ENCODE peak calls at places on chromosomes 7 and 10, in nine cellular contexts. W, A, T, M, Y, S, G, E and J are unnamed samples.

GRCh38 chr7:80428161-80429054 is 83.5 kb downstream of the GNAT3 start:
- DNase-seq in W (peak; percentile 24), A (no peak), T (peak; percentile 28), M (peak; percentile 79), Y (no peak), S (no peak), G (no peak), E (peak; percentile 34), J (peak; percentile 85)

GRCh38 chr10:3783721-3784432 is 1.1 kb downstream of the KLF6 start:
- DNase-seq in W (peak; percentile 84), A (no peak), T (peak; percentile 75), M (peak; percentile 84), Y (peak; percentile 74), S (peak; percentile 72), G (peak; percentile 69), E (peak; percentile 78), J (peak; percentile 64)

GRCh38 chr7:133290041-133290440 is 37.2 kb downstream of the EXOC4 start:
- DNase-seq in W (no peak), A (no peak), T (no peak), M (no peak), Y (no peak), S (no peak), G (no peak), E (no peak), J (no peak)

GRCh38 chr10:8137726-8138125 is 83.2 kb downstream of the GATA3 start:
- DNase-seq in W (peak; percentile 48), A (no peak), T (no peak), M (no peak), Y (no peak), S (no peak), G (no peak), E (no peak), J (no peak)

GRCh38 chr7:141486959-141487358 is 64.3 kb upstream of the AGK start:
- DNase-seq in W (no peak), A (no peak), T (no peak), M (no peak), Y (no peak), S (no peak), G (no peak), E (no peak), J (no peak)

GRCh38 chr7:112452102-112452888 is 2.0 kb downstream of the IFRD1 start:
- DNase-seq in W (peak; percentile 21), A (no peak), T (peak; percentile 81), M (peak; percentile 24), Y (peak; percentile 29), S (peak; percentile 35), G (peak; percentile 38), E (peak; percentile 56), J (peak; percentile 50)

GRCh38 chr7:134186801-134187200 is 59.7 kb downstream of the LRGUK start:
- DNase-seq in W (no peak), A (no peak), T (no peak), M (no peak), Y (no peak), S (no peak), G (no peak), E (no peak), J (no peak)

GRCh38 chr7:880450-880849 is 4.1 kb downstream of the GET4 start:
- DNase-seq in W (no peak), A (peak; percentile 69), T (no peak), M (no peak), Y (no peak), S (no peak), G (no peak), E (no peak), J (no peak)

GRCh38 chr10:77363197-77363596 is 274.4 kb downstream of the KCNMA1 start:
- DNase-seq in W (no peak), A (no peak), T (no peak), M (no peak), Y (no peak), S (no peak), G (no peak), E (no peak), J (no peak)

GRCh38 chr7:95357623-95358022 is 33.3 kb upstream of the PON1 start:
- DNase-seq in W (no peak), A (no peak), T (no peak), M (no peak), Y (no peak), S (no peak), G (no peak), E (no peak), J (no peak)

GRCh38 chr7:97025983-97026704 is 1.5 kb upstream of the DLX5 start:
- DNase-seq in W (no peak), A (peak; percentile 71), T (no peak), M (no peak), Y (no peak), S (no peak), G (no peak), E (no peak), J (no peak)

GRCh38 chr7:95933618-95934017 is 161.3 kb downstream of the DYNC1I1 start:
- DNase-seq in W (no peak), A (no peak), T (no peak), M (no peak), Y (no peak), S (no peak), G (no peak), E (no peak), J (no peak)

GRCh38 chr7:39127058-39127457 is 149.3 kb downstream of the POU6F2 start:
- DNase-seq in W (no peak), A (no peak), T (no peak), M (no peak), Y (no peak), S (no peak), G (no peak), E (no peak), J (no peak)

DNA sequence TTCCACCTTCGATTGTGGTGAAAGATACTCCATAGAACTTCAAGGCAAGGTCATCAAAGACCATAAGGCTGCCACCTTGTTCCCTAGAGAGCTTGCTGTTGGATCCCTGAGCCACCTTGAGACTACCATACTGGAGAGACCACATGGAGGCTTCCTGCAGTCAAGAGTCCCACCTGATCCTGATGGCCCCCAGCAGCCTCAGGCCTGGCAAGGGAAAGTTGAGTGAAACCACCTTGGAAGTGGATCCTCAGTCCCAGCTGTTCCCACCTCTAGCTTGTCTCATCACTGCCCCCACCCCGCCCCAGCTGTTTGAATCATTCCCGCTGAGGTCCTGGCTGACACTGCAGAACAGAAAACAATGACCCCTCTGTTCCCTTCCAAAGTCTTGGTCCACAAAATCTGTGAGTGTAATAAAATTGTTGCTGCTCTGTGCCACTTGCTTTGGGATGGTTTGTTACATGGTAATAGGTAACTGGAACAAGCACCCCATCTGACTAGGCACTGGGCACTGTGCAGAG is 32.0 kb downstream of the PRLHR start:
- DNase-seq in W (no peak), A (no peak), T (no peak), M (no peak), Y (no peak), S (no peak), G (no peak), E (no peak), J (no peak)
- TF ChIP-seq POLR2A in W (no peak), A (no peak), T (no peak), M (no peak), Y (no peak), S (no peak), G (no peak), E (no peak), J (no peak)

DNA sequence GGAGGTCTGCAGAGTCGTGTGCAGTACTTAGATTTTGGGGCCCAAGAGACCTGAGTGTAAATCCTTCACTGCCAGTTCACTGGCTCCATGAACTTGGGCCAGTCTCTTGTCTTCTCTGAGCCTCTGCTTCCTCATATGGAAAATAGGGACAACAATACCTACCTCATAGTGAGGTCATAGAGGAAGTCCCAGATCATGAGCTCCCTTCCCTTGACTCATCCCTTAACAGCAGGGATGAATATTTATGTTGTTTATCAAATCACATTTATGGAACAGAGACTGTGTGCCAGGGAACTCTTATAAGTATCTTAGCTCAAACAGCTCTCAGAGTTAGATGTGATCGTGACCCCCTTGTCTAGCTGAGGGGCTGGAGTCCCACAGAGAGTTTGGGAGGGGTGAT is 20.1 kb upstream of the ARHGAP22 start:
- DNase-seq in W (no peak), A (no peak), T (no peak), M (no peak), Y (no peak), S (no peak), G (no peak), E (no peak), J (no peak)
- TF ChIP-seq POLR2A in W (no peak), A (no peak), T (no peak), M (no peak), Y (no peak), S (no peak), G (no peak), E (no peak), J (no peak)

GRCh38 chr7:150629347-150629746 is 2.8 kb downstream of the GIMAP6 start:
- DNase-seq in W (no peak), A (no peak), T (no peak), M (no peak), Y (no peak), S (no peak), G (no peak), E (peak; percentile 84), J (no peak)
- TF ChIP-seq POLR2A in W (no peak), A (peak; percentile 68), T (no peak), M (no peak), Y (no peak), S (no peak), G (no peak), E (no peak), J (no peak)

GRCh38 chr7:158263110-158263963 is 324.3 kb downstream of the PTPRN2 start:
- DNase-seq in W (no peak), A (peak; percentile 44), T (no peak), M (no peak), Y (peak; percentile 31), S (no peak), G (no peak), E (no peak), J (no peak)
- TF ChIP-seq POLR2A in W (no peak), A (no peak), T (no peak), M (no peak), Y (no peak), S (no peak), G (no peak), E (no peak), J (no peak)

GRCh38 chr7:50467817-50468610 is 17.9 kb upstream of the FIGNL1 start:
- DNase-seq in W (peak; percentile 75), A (peak; percentile 94), T (peak; percentile 89), M (peak; percentile 71), Y (peak; percentile 83), S (peak; percentile 88), G (peak; percentile 87), E (peak; percentile 72), J (peak; percentile 74)
- TF ChIP-seq POLR2A in W (no peak), A (no peak), T (no peak), M (no peak), Y (no peak), S (no peak), G (no peak), E (no peak), J (no peak)

GRCh38 chr7:150404785-150405583 is 25.9 kb downstream of the ZNF775 start:
- DNase-seq in W (peak; percentile 75), A (peak; percentile 96), T (peak; percentile 95), M (peak; percentile 88), Y (peak; percentile 92), S (peak; percentile 92), G (peak; percentile 90), E (peak; percentile 91), J (peak; percentile 95)
- TF ChIP-seq POLR2A in W (peak; percentile 70), A (peak; percentile 65), T (no peak), M (peak; percentile 72), Y (peak; percentile 86), S (peak; percentile 86), G (peak; percentile 10), E (no peak), J (peak; percentile 77)